ENCODE peak calls at places on chromosome 12, in five cellular contexts. N is amygdala, Z is left colon, S is left lung, I is hepatic stellate cell. K is an unnamed sample.
A peak's percentile ranks its signal among the peaks of the same experiment; 100 is the strongest.

GRCh38 chr12:75990189-75990912 is 41.2 kb downstream of the PHLDA1 start:
- DNase-seq in N (no peak), Z (no peak), S (no peak), I (no peak), K (no peak)

GRCh38 chr12:85466906-85467305 is 186.9 kb downstream of the ALX1 start:
- DNase-seq in N (no peak), Z (no peak), S (no peak), I (no peak), K (no peak)

GRCh38 chr12:119911147-119911546 is 34.0 kb upstream of the CIT start:
- DNase-seq in N (no peak), Z (no peak), S (no peak), I (no peak), K (peak; percentile 17)

GRCh38 chr12:21552983-21553673 is 27.0 kb downstream of the SPX start:
- DNase-seq in N (no peak), Z (no peak), S (no peak), I (no peak), K (no peak)

GRCh38 chr12:132235116-132235820 is 91.0 kb downstream of the NOC4L start:
- DNase-seq in N (no peak), Z (no peak), S (no peak), I (no peak), K (no peak)

GRCh38 chr12:124191024-124191359 is 103.9 kb upstream of the RFLNA start:
- DNase-seq in N (no peak), Z (no peak), S (no peak), I (peak; percentile 24), K (no peak)

GRCh38 chr12:7039403-7039802 is 21.1 kb upstream of the C1S start:
- DNase-seq in N (no peak), Z (no peak), S (no peak), I (no peak), K (no peak)

GRCh38 chr12:64273527-64274403 is 51.7 kb upstream of the KICS2 start:
- DNase-seq in N (no peak), Z (no peak), S (no peak), I (peak; percentile 24), K (peak; percentile 12)

GRCh38 chr12:49903351-49903699 is 375 bp downstream of the FAIM2 start:
- DNase-seq in N (no peak), Z (no peak), S (peak; percentile 28), I (no peak), K (no peak)

GRCh38 chr12:116639765-116640164 is 80.6 kb downstream of the MAP1LC3B2 start:
- DNase-seq in N (no peak), Z (no peak), S (no peak), I (no peak), K (no peak)

GRCh38 chr12:12608557-12608957 is 3.1 kb upstream of the CREBL2 start:
- DNase-seq in N (no peak), Z (no peak), S (no peak), I (peak; percentile 16), K (no peak)

GRCh38 chr12:132686831-132687210 is 321 bp downstream of the POLE start:
- DNase-seq in N (no peak), Z (no peak), S (no peak), I (no peak), K (no peak)

GRCh38 chr12:122282066-122282465 is 15.8 kb upstream of the VPS33A start:
- DNase-seq in N (no peak), Z (no peak), S (no peak), I (peak; percentile 73), K (peak; percentile 80)

GRCh38 chr12:2477009-2477766 is 317.6 kb upstream of the FKBP4 start:
- DNase-seq in N (no peak), Z (no peak), S (no peak), I (no peak), K (no peak)

GRCh38 chr12:113103756-113104450 is 31.7 kb downstream of the RASAL1 start:
- DNase-seq in N (no peak), Z (peak; percentile 49), S (no peak), I (no peak), K (no peak)

GRCh38 chr12:115666168-115666567 is 611.3 kb downstream of the MED13L start:
- DNase-seq in N (no peak), Z (no peak), S (no peak), I (no peak), K (no peak)

GRCh38 chr12:97899956-97900355 is 437.4 kb downstream of the RMST start:
- DNase-seq in N (no peak), Z (no peak), S (no peak), I (no peak), K (no peak)

GRCh38 chr12:100515956-100516355 is 42.3 kb downstream of the NR1H4 start:
- DNase-seq in N (no peak), Z (no peak), S (no peak), I (no peak), K (no peak)

GRCh38 chr12:101928556-101928955 is 51.2 kb downstream of the DRAM1 start:
- DNase-seq in N (no peak), Z (no peak), S (no peak), I (no peak), K (no peak)

GRCh38 chr12:55657282-55657681 is 20.6 kb downstream of the OR10P1 start:
- DNase-seq in N (no peak), Z (no peak), S (no peak), I (no peak), K (no peak)

GRCh38 chr12:97075583-97076268 is 168.7 kb downstream of the NEDD1 start:
- DNase-seq in N (no peak), Z (no peak), S (no peak), I (no peak), K (no peak)

GRCh38 chr12:41032386-41032785 is 155.7 kb upstream of the PDZRN4 start:
- DNase-seq in N (no peak), Z (no peak), S (no peak), I (no peak), K (no peak)

GRCh38 chr12:57372233-57372632 is 58.6 kb downstream of the R3HDM2 start:
- DNase-seq in N (no peak), Z (no peak), S (no peak), I (peak; percentile 88), K (peak; percentile 53)

GRCh38 chr12:91123236-91123635 is 11.9 kb upstream of the LUM start:
- DNase-seq in N (no peak), Z (no peak), S (no peak), I (no peak), K (no peak)

GRCh38 chr12:104493504-104493903 is 36.8 kb downstream of the CHST11 start:
- DNase-seq in N (no peak), Z (no peak), S (no peak), I (no peak), K (no peak)

GRCh38 chr12:89245090-89245489 is 107.2 kb downstream of the DUSP6 start:
- DNase-seq in N (no peak), Z (no peak), S (no peak), I (no peak), K (no peak)

GRCh38 chr12:21751517-21751916 is 23.0 kb downstream of the KCNJ8 start:
- DNase-seq in N (no peak), Z (no peak), S (no peak), I (peak; percentile 10), K (peak; percentile 22)

GRCh38 chr12:3087758-3088157 is 10.6 kb downstream of the TSPAN9 start:
- DNase-seq in N (no peak), Z (no peak), S (no peak), I (no peak), K (no peak)